ENCODE peak calls at places on chromosome 20, in eight cellular contexts. V is nephron progenitor cell, T is progenitor cell of endocrine pancreas, I is GM10248, W is CD14-positive monocyte, Z is fibroblast of gingiva, B is endothelial cell, C is neural progenitor cell. M is an unnamed sample.
A peak's percentile ranks its signal among the peaks of the same experiment; 100 is the strongest.

GRCh38 chr20:53872561-53873248 is 197.7 kb downstream of the BCAS1 start:
- DNase-seq in V (no peak), T (no peak), I (peak; percentile 38), W (no peak), Z (peak; percentile 61), B (no peak), C (no peak), M (no peak)

GRCh38 chr20:3973705-3974104 is 41.7 kb downstream of the RNF24 start:
- DNase-seq in V (no peak), T (no peak), I (no peak), W (no peak), Z (no peak), B (no peak), C (no peak), M (no peak)

GRCh38 chr20:48965189-48965910 is 43.8 kb downstream of the ARFGEF2 start:
- DNase-seq in V (no peak), T (no peak), I (no peak), W (no peak), Z (peak; percentile 59), B (no peak), C (no peak), M (no peak)

GRCh38 chr20:6921717-6922386 is 154.4 kb downstream of the BMP2 start:
- DNase-seq in V (no peak), T (no peak), I (no peak), W (no peak), Z (no peak), B (no peak), C (no peak), M (no peak)

GRCh38 chr20:25275813-25276532 is 28.1 kb downstream of the PYGB start:
- DNase-seq in V (no peak), T (no peak), I (no peak), W (peak; percentile 40), Z (no peak), B (no peak), C (no peak), M (no peak)

GRCh38 chr20:1945134-1945618 is 48.7 kb downstream of the PDYN start:
- DNase-seq in V (no peak), T (no peak), I (no peak), W (peak; percentile 91), Z (peak; percentile 48), B (no peak), C (no peak), M (peak; percentile 90)

GRCh38 chr20:41352666-41353065 is 12.0 kb downstream of the LPIN3 start:
- DNase-seq in V (no peak), T (no peak), I (no peak), W (no peak), Z (no peak), B (no peak), C (no peak), M (no peak)

GRCh38 chr20:20498081-20498861 is 130.4 kb downstream of the INSM1 start:
- DNase-seq in V (no peak), T (no peak), I (no peak), W (no peak), Z (no peak), B (no peak), C (peak; percentile 60), M (no peak)

GRCh38 chr20:25258828-25259227 is 10.9 kb downstream of the PYGB start:
- DNase-seq in V (no peak), T (no peak), I (no peak), W (no peak), Z (no peak), B (no peak), C (no peak), M (no peak)

GRCh38 chr20:61251529-61252393 is at the start of gene CDH4:
- DNase-seq in V (peak; percentile 65), T (peak; percentile 33), I (no peak), W (no peak), Z (no peak), B (peak; percentile 20), C (peak; percentile 84), M (no peak)

GRCh38 chr20:35311409-35311808 is 19.2 kb upstream of the FAM83C start:
- DNase-seq in V (no peak), T (no peak), I (no peak), W (no peak), Z (no peak), B (no peak), C (no peak), M (no peak)

GRCh38 chr20:43446361-43446879 is 11.3 kb upstream of the SRSF6 start:
- DNase-seq in V (no peak), T (no peak), I (no peak), W (no peak), Z (no peak), B (no peak), C (no peak), M (no peak)

GRCh38 chr20:45044084-45044573 is 56.8 kb downstream of the KCNS1 start:
- DNase-seq in V (peak; percentile 18), T (peak; percentile 13), I (peak; percentile 40), W (no peak), Z (peak; percentile 80), B (peak; percentile 24), C (peak; percentile 81), M (peak; percentile 84)

GRCh38 chr20:4918473-4918872 is 82.8 kb downstream of the SLC23A2 start:
- DNase-seq in V (no peak), T (no peak), I (no peak), W (no peak), Z (no peak), B (no peak), C (no peak), M (no peak)

GRCh38 chr20:62918830-62919229 is 7.5 kb downstream of the DIDO1 start:
- DNase-seq in V (no peak), T (no peak), I (no peak), W (no peak), Z (no peak), B (no peak), C (no peak), M (no peak)

GRCh38 chr20:63179876-63180275 is 36.1 kb downstream of the YTHDF1 start:
- DNase-seq in V (no peak), T (no peak), I (no peak), W (no peak), Z (no peak), B (no peak), C (no peak), M (no peak)

M was measured in OCI-M1.